ENCODE peak calls at places on chromosomes 7 and 10, in eight cellular contexts. X is GM12864; R is kidney; O is ACHN; V is iris pigment epithelial cell; G is IMR-90; L is HS-5; F is activated naive CD4-positive, alpha-beta T cell treated with anti-CD3 and anti-CD28 coated beads, Interleukin-2, amount 50 U/mL, for 16 hours. P is an unnamed sample.

GRCh38 chr10:101893510-101894120 is 50.0 kb upstream of the KCNIP2 start:
- DNase-seq in X (no peak), R (no peak), O (no peak), V (no peak), G (no peak), L (no peak), F (no peak), P (no peak)

GRCh38 chr10:19194866-19195265 is 146.3 kb downstream of the MALRD1 start:
- DNase-seq in X (no peak), R (no peak), O (no peak), V (peak; percentile 8), G (no peak), L (peak; percentile 9), F (no peak), P (no peak)

GRCh38 chr7:93245525-93246432 is 13.6 kb downstream of the VPS50 start:
- DNase-seq in X (no peak), R (no peak), O (peak; percentile 65), V (peak; percentile 25), G (peak; percentile 38), L (no peak), F (no peak), P (no peak)

GRCh38 chr7:77797734-77798393 is 370 bp downstream of the TMEM60 start:
- DNase-seq in X (no peak), R (peak; percentile 89), O (peak; percentile 59), V (peak; percentile 36), G (peak; percentile 34), L (no peak), F (no peak), P (no peak)

GRCh38 chr7:74483402-74484336 is 30.0 kb downstream of the GTF2IRD1 start:
- DNase-seq in X (no peak), R (peak; percentile 84), O (peak; percentile 100), V (peak; percentile 61), G (peak; percentile 67), L (no peak), F (no peak), P (no peak)

GRCh38 chr7:38222481-38223096 is 44.5 kb downstream of the STARD3NL start:
- DNase-seq in X (peak; percentile 31), R (no peak), O (peak; percentile 76), V (peak; percentile 59), G (peak; percentile 62), L (peak; percentile 38), F (no peak), P (no peak)

GRCh38 chr10:84406592-84406991 is 78.2 kb downstream of the CCSER2 start:
- DNase-seq in X (no peak), R (no peak), O (no peak), V (no peak), G (no peak), L (no peak), F (no peak), P (no peak)

GRCh38 chr7:82467020-82467419 is 23.4 kb upstream of the CACNA2D1 start:
- DNase-seq in X (no peak), R (no peak), O (no peak), V (no peak), G (no peak), L (no peak), F (no peak), P (no peak)

GRCh38 chr7:123367508-123368122 is 166.8 kb downstream of the IQUB start:
- DNase-seq in X (no peak), R (no peak), O (peak; percentile 64), V (peak; percentile 68), G (no peak), L (no peak), F (no peak), P (no peak)

GRCh38 chr10:37304036-37304435 is 178.6 kb downstream of the ANKRD30A start:
- DNase-seq in X (no peak), R (no peak), O (no peak), V (no peak), G (no peak), L (no peak), F (no peak), P (no peak)

GRCh38 chr7:88922944-88923343 is 127.4 kb upstream of the TEX47 start:
- DNase-seq in X (no peak), R (no peak), O (no peak), V (no peak), G (no peak), L (no peak), F (no peak), P (no peak)

GRCh38 chr10:20885678-20886077 is 11.4 kb downstream of the NEBL start:
- DNase-seq in X (no peak), R (no peak), O (peak; percentile 34), V (peak; percentile 31), G (no peak), L (no peak), F (no peak), P (no peak)

GRCh38 chr10:73910764-73911552 is at the start of gene PLAU:
- DNase-seq in X (no peak), R (peak; percentile 88), O (peak; percentile 54), V (peak; percentile 52), G (peak; percentile 57), L (no peak), F (peak; percentile 37), P (peak; percentile 62)

GRCh38 chr7:98284335-98285036 is 3.0 kb downstream of the BRI3 start:
- DNase-seq in X (no peak), R (peak; percentile 94), O (no peak), V (peak; percentile 65), G (peak; percentile 42), L (peak; percentile 39), F (no peak), P (no peak)

GRCh38 chr7:151459726-151460473 is 20.0 kb upstream of the CRYGN start:
- DNase-seq in X (no peak), R (peak; percentile 92), O (peak; percentile 95), V (peak; percentile 81), G (peak; percentile 86), L (peak; percentile 75), F (no peak), P (no peak)

GRCh38 chr7:156475666-156476065 is 164.9 kb upstream of the RNF32 start:
- DNase-seq in X (no peak), R (peak; percentile 92), O (peak; percentile 92), V (peak; percentile 35), G (peak; percentile 90), L (no peak), F (no peak), P (no peak)

GRCh38 chr7:17830206-17830605 is 110.1 kb downstream of the SNX13 start:
- DNase-seq in X (no peak), R (no peak), O (no peak), V (peak; percentile 73), G (no peak), L (no peak), F (no peak), P (no peak)

GRCh38 chr7:76220185-76221057 is 18.7 kb downstream of the SRRM3 start:
- DNase-seq in X (no peak), R (peak; percentile 75), O (peak; percentile 99), V (peak; percentile 57), G (peak; percentile 30), L (no peak), F (no peak), P (no peak)

GRCh38 chr10:6669269-6669859 is 89.3 kb upstream of the PRKCQ start:
- DNase-seq in X (no peak), R (no peak), O (peak; percentile 44), V (peak; percentile 69), G (peak; percentile 73), L (peak; percentile 16), F (no peak), P (no peak)

GRCh38 chr7:149181136-149181790 is 14.1 kb upstream of the ZNF282 start:
- DNase-seq in X (no peak), R (no peak), O (no peak), V (peak; percentile 49), G (no peak), L (no peak), F (no peak), P (no peak)

GRCh38 chr10:73096452-73097304 is at the start of gene P4HA1:
- DNase-seq in X (peak; percentile 93), R (peak; percentile 100), O (peak; percentile 99), V (peak; percentile 98), G (peak; percentile 96), L (peak; percentile 82), F (peak; percentile 98), P (peak; percentile 99)

GRCh38 chr10:21097926-21098355 is 200.8 kb upstream of the NEBL start:
- DNase-seq in X (no peak), R (no peak), O (no peak), V (no peak), G (no peak), L (no peak), F (no peak), P (no peak)

GRCh38 chr10:82742901-82743300 is 867.9 kb downstream of the NRG3 start:
- DNase-seq in X (no peak), R (no peak), O (no peak), V (no peak), G (no peak), L (no peak), F (no peak), P (no peak)

GRCh38 chr10:67140641-67141040 is 214.8 kb downstream of the LRRTM3 start:
- DNase-seq in X (no peak), R (no peak), O (no peak), V (no peak), G (no peak), L (no peak), F (no peak), P (no peak)

GRCh38 chr10:77609781-77610272 is 27.8 kb downstream of the KCNMA1 start:
- DNase-seq in X (no peak), R (no peak), O (no peak), V (peak; percentile 88), G (peak; percentile 80), L (no peak), F (no peak), P (no peak)

GRCh38 chr7:2148814-2149213 is 83.9 kb downstream of the MAD1L1 start:
- DNase-seq in X (no peak), R (no peak), O (no peak), V (no peak), G (no peak), L (no peak), F (no peak), P (no peak)

GRCh38 chr7:995571-995970 is 12.6 kb downstream of the CYP2W1 start:
- DNase-seq in X (no peak), R (no peak), O (no peak), V (no peak), G (no peak), L (no peak), F (no peak), P (no peak)

GRCh38 chr10:55330485-55330884 is 529.5 kb upstream of the PCDH15 start:
- DNase-seq in X (no peak), R (no peak), O (no peak), V (no peak), G (no peak), L (no peak), F (no peak), P (no peak)

GRCh38 chr10:47076949-47077348 is 165.7 kb downstream of the PTPN20 start:
- DNase-seq in X (no peak), R (no peak), O (no peak), V (no peak), G (peak; percentile 45), L (no peak), F (no peak), P (no peak)

GRCh38 chr7:116169060-116169459 is 41.3 kb upstream of the TES start:
- DNase-seq in X (no peak), R (no peak), O (peak; percentile 85), V (peak; percentile 78), G (peak; percentile 76), L (peak; percentile 48), F (no peak), P (no peak)

GRCh38 chr7:107667341-107667740 is 6.7 kb downstream of the SLC26A4 start:
- DNase-seq in X (no peak), R (no peak), O (no peak), V (no peak), G (no peak), L (no peak), F (no peak), P (no peak)

GRCh38 chr10:125158528-125159485 is 1.6 kb downstream of the CTBP2 start:
- DNase-seq in X (no peak), R (peak; percentile 82), O (peak; percentile 51), V (peak; percentile 47), G (peak; percentile 54), L (no peak), F (no peak), P (no peak)

GRCh38 chr7:81284576-81284975 is 365.7 kb upstream of the SEMA3C start:
- DNase-seq in X (no peak), R (no peak), O (peak; percentile 66), V (peak; percentile 88), G (peak; percentile 81), L (no peak), F (no peak), P (no peak)

GRCh38 chr10:110358869-110359629 is 54.3 kb upstream of the SMNDC1 start:
- DNase-seq in X (no peak), R (no peak), O (peak; percentile 76), V (peak; percentile 40), G (no peak), L (no peak), F (no peak), P (no peak)

P was measured in activated T-cell treated with anti-CD3 and anti-CD28 coated beads, Interleukin-2, amount 50 U/mL, for 24 hours.